ENCODE peak calls at places on chromosomes 4 and X, in seven cellular contexts. C is endodermal cell, D is epithelial cell of esophagus, L is IMR-90, Q is choroid plexus epithelial cell, F is GM12865, U is mesothelial cell of epicardium. W is an unnamed sample.

GRCh38 chr4:188781655-188782054 is 642.4 kb downstream of the TRIML1 start:
- DNase-seq in C (peak; percentile 73), D (peak; percentile 48), L (peak; percentile 16), Q (peak; percentile 8), F (no peak), U (no peak), W (no peak)

GRCh38 chrX:64350521-64350920 is 44.7 kb downstream of the MTMR8 start:
- DNase-seq in C (no peak), D (no peak), L (no peak), Q (no peak), F (no peak), U (no peak), W (no peak)

GRCh38 chrX:23292979-23293651 is 41.5 kb upstream of the PTCHD1 start:
- DNase-seq in C (no peak), D (no peak), L (no peak), Q (peak; percentile 1), F (no peak), U (no peak), W (no peak)

GRCh38 chr4:100494166-100494565 is 23.7 kb downstream of the EMCN start:
- DNase-seq in C (no peak), D (peak; percentile 9), L (peak; percentile 35), Q (peak; percentile 50), F (no peak), U (no peak), W (no peak)

GRCh38 chrX:3651272-3651671 is 62.2 kb downstream of the PRKX start:
- DNase-seq in C (no peak), D (peak; percentile 27), L (peak; percentile 49), Q (peak; percentile 58), F (peak; percentile 18), U (no peak), W (peak; percentile 17)

GRCh38 chrX:53494427-53494826 is 60.3 kb upstream of the HSD17B10 start:
- DNase-seq in C (no peak), D (peak; percentile 24), L (peak; percentile 29), Q (peak; percentile 78), F (no peak), U (no peak), W (no peak)

GRCh38 chr4:42915484-42915883 is 23.0 kb downstream of the GRXCR1 start:
- DNase-seq in C (no peak), D (peak; percentile 84), L (no peak), Q (no peak), F (no peak), U (no peak), W (no peak)

GRCh38 chrX:27775984-27776383 is 31.8 kb upstream of the MAGEB10 start:
- DNase-seq in C (no peak), D (no peak), L (no peak), Q (no peak), F (no peak), U (no peak), W (no peak)

GRCh38 chrX:153726286-153727107 is 1.8 kb downstream of the ABCD1 start:
- DNase-seq in C (peak; percentile 92), D (no peak), L (peak; percentile 52), Q (peak; percentile 47), F (peak; percentile 88), U (no peak), W (peak; percentile 83)

GRCh38 chr4:131347816-131348215 is 1801.3 kb upstream of the PCDH10 start:
- DNase-seq in C (no peak), D (no peak), L (no peak), Q (no peak), F (no peak), U (no peak), W (no peak)

GRCh38 chrX:13223868-13224555 is 95.8 kb downstream of the ATXN3L start:
- DNase-seq in C (no peak), D (peak; percentile 89), L (peak; percentile 91), Q (peak; percentile 94), F (no peak), U (no peak), W (no peak)

GRCh38 chr4:2044119-2044485 is 15.0 kb upstream of the NAT8L start:
- DNase-seq in C (no peak), D (no peak), L (no peak), Q (no peak), F (no peak), U (no peak), W (peak; percentile 12)

GRCh38 chrX:108735087-108735679 is 1.2 kb downstream of the IRS4 start:
- DNase-seq in C (peak; percentile 86), D (peak; percentile 2), L (no peak), Q (no peak), F (peak; percentile 13), U (no peak), W (peak; percentile 14)

GRCh38 chrX:9614016-9614415 is 149.2 kb downstream of the TBL1X start:
- DNase-seq in C (no peak), D (peak; percentile 35), L (peak; percentile 84), Q (peak; percentile 32), F (no peak), U (no peak), W (no peak)

GRCh38 chrX:153610834-153611209 is 11.9 kb upstream of the CCNQ start:
- DNase-seq in C (no peak), D (no peak), L (no peak), Q (no peak), F (no peak), U (no peak), W (no peak)

GRCh38 chrX:25810202-25810601 is 327.9 kb upstream of the MAGEB18 start:
- DNase-seq in C (no peak), D (peak; percentile 51), L (peak; percentile 75), Q (peak; percentile 50), F (no peak), U (no peak), W (no peak)

GRCh38 chr4:15913631-15913970 is 24.9 kb downstream of the FGFBP1 start:
- DNase-seq in C (no peak), D (peak; percentile 99), L (peak; percentile 97), Q (peak; percentile 97), F (no peak), U (no peak), W (no peak)

GRCh38 chr4:43843501-43843900 is 605.1 kb downstream of the KCTD8 start:
- DNase-seq in C (no peak), D (no peak), L (peak; percentile 1), Q (peak; percentile 16), F (no peak), U (no peak), W (no peak)

GRCh38 chr4:102601586-102602227 is 100.5 kb downstream of the NFKB1 start:
- DNase-seq in C (no peak), D (no peak), L (no peak), Q (no peak), F (no peak), U (no peak), W (no peak)

GRCh38 chr4:148056879-148057278 is 325.0 kb downstream of the ARHGAP10 start:
- DNase-seq in C (peak; percentile 75), D (peak; percentile 67), L (peak; percentile 77), Q (peak; percentile 69), F (peak; percentile 94), U (no peak), W (peak; percentile 57)

GRCh38 chr4:119299221-119300071 is 22.5 kb downstream of the FABP2 start:
- DNase-seq in C (peak; percentile 45), D (peak; percentile 40), L (peak; percentile 28), Q (peak; percentile 41), F (peak; percentile 66), U (no peak), W (peak; percentile 48)

GRCh38 chr4:6008092-6008551 is 10.1 kb downstream of the C4orf50 start:
- DNase-seq in C (peak; percentile 86), D (no peak), L (no peak), Q (no peak), F (no peak), U (no peak), W (no peak)

GRCh38 chr4:38424171-38424871 is 239.7 kb upstream of the KLF3 start:
- DNase-seq in C (peak; percentile 79), D (no peak), L (no peak), Q (no peak), F (no peak), U (no peak), W (no peak)

GRCh38 chr4:6782147-6782845 is at the start of gene KIAA0232:
- DNase-seq in C (peak; percentile 95), D (peak; percentile 96), L (peak; percentile 93), Q (peak; percentile 97), F (peak; percentile 97), U (peak; percentile 93), W (peak; percentile 96)

GRCh38 chr4:39308576-39308975 is 57.6 kb downstream of the RFC1 start:
- DNase-seq in C (no peak), D (no peak), L (no peak), Q (no peak), F (no peak), U (no peak), W (no peak)

DNA sequence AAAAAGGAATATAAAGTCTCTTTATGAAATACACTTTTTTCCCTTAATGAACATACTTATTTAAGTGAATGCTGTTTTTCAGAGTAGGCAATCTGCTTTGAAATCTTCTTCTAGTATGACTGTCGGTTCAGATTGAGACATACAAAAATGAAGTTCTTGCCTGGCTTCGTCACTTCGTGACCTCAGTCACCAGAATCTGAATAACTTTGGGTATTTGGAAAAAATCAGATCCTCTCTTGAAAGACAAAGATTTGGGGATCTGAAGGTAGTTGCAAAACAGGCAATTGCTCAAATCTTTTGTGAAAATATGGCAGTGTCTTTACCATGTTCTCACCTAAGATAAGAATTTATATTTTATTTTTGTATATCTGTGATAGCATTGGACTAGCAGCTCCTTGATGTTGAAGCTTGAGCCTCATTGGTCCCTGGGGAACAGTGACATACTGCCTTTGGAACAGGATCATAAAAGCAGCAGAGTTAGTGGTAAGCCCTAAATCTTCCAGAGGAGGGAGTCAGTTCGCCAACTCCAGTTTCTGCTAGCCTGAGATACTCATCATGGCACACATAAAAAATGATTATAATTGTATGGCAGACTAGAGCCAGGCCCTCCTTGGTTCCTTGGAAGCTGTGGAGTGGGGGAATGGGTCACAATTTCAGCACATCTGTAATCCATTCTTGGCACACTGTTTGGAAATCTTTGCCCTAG is 4.9 kb downstream of the ARFIP1 start:
- DNase-seq in C (peak; percentile 60), D (peak; percentile 44), L (peak; percentile 40), Q (peak; percentile 59), F (no peak), U (no peak), W (no peak)
- TF ChIP-seq CTCF in C (peak; percentile 64), D (peak; percentile 31), L (peak; percentile 18), Q (peak; percentile 42), F (no peak), U (no peak), W (no peak)

GRCh38 chrX:107542500-107542899 is 85.8 kb upstream of the PRPS1 start:
- DNase-seq in C (peak; percentile 85), D (peak; percentile 18), L (peak; percentile 34), Q (peak; percentile 46), F (peak; percentile 8), U (no peak), W (no peak)
- TF ChIP-seq CTCF in C (peak; percentile 63), D (peak; percentile 25), L (peak; percentile 29), Q (peak; percentile 42), F (peak; percentile 4), U (no peak), W (no peak)

GRCh38 chrX:134144231-134144630 is 92.8 kb upstream of the CCDC160 start:
- DNase-seq in C (no peak), D (peak; percentile 11), L (peak; percentile 1), Q (peak; percentile 20), F (peak; percentile 7), U (no peak), W (peak; percentile 24)
- TF ChIP-seq CTCF in C (peak; percentile 73), D (peak; percentile 34), L (peak; percentile 40), Q (peak; percentile 44), F (peak; percentile 27), U (peak; percentile 47), W (peak; percentile 36)

GRCh38 chr4:175891863-175892262 is 79.8 kb upstream of the GPM6A start:
- DNase-seq in C (no peak), D (peak; percentile 39), L (peak; percentile 4), Q (peak; percentile 60), F (peak; percentile 16), U (no peak), W (peak; percentile 10)
- TF ChIP-seq CTCF in C (peak; percentile 66), D (no peak), L (peak; percentile 26), Q (peak; percentile 49), F (peak; percentile 18), U (no peak), W (peak; percentile 28)

W was measured in GM10248.